ENCODE peak calls at places on chromosomes 5 and 9, in four cellular contexts. L is HepG2, H is K562, G is GM12878. O is an unnamed sample.

GRCh38 chr9:78383130-78383529 is 86.2 kb downstream of the PSAT1 start:
- DNase-seq in G (no peak), H (no peak), L (no peak), O (peak)

GRCh38 chr5:180824630-180825476 is 22.2 kb upstream of the MGAT1 start:
- DNase-seq in H (no peak), G (no peak), L (no peak), O (no peak)

GRCh38 chr9:135343733-135344522 is 135.7 kb upstream of the PPP1R26 start:
- DNase-seq in L (peak), H (peak), G (no peak), O (peak)

GRCh38 chr9:18979367-18979766 is 53.6 kb downstream of the SAXO1 start:
- DNase-seq in G (no peak), H (no peak), L (no peak), O (no peak)

GRCh38 chr5:150320048-150320555 is 17.4 kb upstream of the ARSI start:
- DNase-seq in H (no peak), L (no peak), G (no peak), O (peak)

GRCh38 chr5:143583385-143583784 is 179.9 kb upstream of the NR3C1 start:
- DNase-seq in G (no peak), L (no peak), H (no peak), O (no peak)

GRCh38 chr5:34657550-34657921 is 1.4 kb downstream of the RAI14 start:
- DNase-seq in H (no peak), L (peak), G (no peak), O (peak)

GRCh38 chr5:158751961-158752655 is 347.6 kb downstream of the EBF1 start:
- DNase-seq in G (peak), H (no peak), L (no peak), O (no peak)

GRCh38 chr5:51678335-51678734 is 295.1 kb downstream of the ISL1 start:
- DNase-seq in L (no peak), H (no peak), G (no peak), O (no peak)

GRCh38 chr9:102435427-102435826 is 559.7 kb upstream of the CYLC2 start:
- DNase-seq in G (no peak), L (no peak), H (no peak), O (no peak)

GRCh38 chr5:51347704-51348103 is 35.5 kb upstream of the ISL1 start:
- DNase-seq in H (no peak), G (no peak), L (peak), O (no peak)

GRCh38 chr9:2231831-2232230 is 216.7 kb downstream of the SMARCA2 start:
- DNase-seq in G (no peak), L (no peak), H (no peak), O (no peak)

GRCh38 chr5:172868924-172869565 is 35.0 kb downstream of the ERGIC1 start:
- DNase-seq in L (peak), H (peak), G (no peak), O (peak)

GRCh38 chr5:141513021-141513626 is 24.2 kb downstream of the PCDHGC5 start:
- DNase-seq in L (no peak), H (no peak), G (no peak), O (no peak)

GRCh38 chr5:74673011-74673790 is 11.8 kb upstream of the HEXB start:
- DNase-seq in G (no peak), L (peak), H (no peak), O (no peak)

GRCh38 chr9:127637322-127637847 is 25.3 kb downstream of the STXBP1 start:
- DNase-seq in G (no peak), H (no peak), L (peak), O (peak)

GRCh38 chr5:123351315-123351714 is 71.9 kb downstream of the CEP120 start:
- DNase-seq in H (no peak), L (no peak), G (no peak), O (no peak)

GRCh38 chr5:133406208-133406607 is 206.1 kb downstream of the FSTL4 start:
- DNase-seq in L (no peak), H (no peak), G (no peak), O (no peak)

GRCh38 chr9:135501261-135502167 is 1.0 kb downstream of the MRPS2 start:
- DNase-seq in H (peak), G (no peak), L (no peak), O (peak)

GRCh38 chr5:370311-370958 is 48.9 kb downstream of the AHRR start:
- DNase-seq in L (no peak), H (no peak), G (no peak), O (no peak)

GRCh38 chr5:13648822-13649221 is 295.7 kb downstream of the DNAH5 start:
- DNase-seq in G (no peak), L (no peak), H (no peak), O (no peak)

GRCh38 chr5:151570512-151571269 is 20.4 kb downstream of the FAT2 start:
- DNase-seq in L (no peak), G (no peak), H (no peak), O (no peak)

GRCh38 chr5:40682431-40683017 is 2.8 kb downstream of the PTGER4 start:
- DNase-seq in G (no peak), H (no peak), L (no peak), O (no peak)

GRCh38 chr9:124261787-124262595 is 4.2 kb downstream of the NEK6 start:
- DNase-seq in L (no peak), G (no peak), H (no peak), O (no peak)

GRCh38 chr9:105994970-105995369 is 300.6 kb downstream of the TMEM38B start:
- DNase-seq in L (no peak), H (no peak), G (no peak), O (no peak)

GRCh38 chr5:108749130-108749861 is 1.6 kb downstream of the FER start:
- DNase-seq in L (no peak), G (no peak), H (peak), O (peak)

GRCh38 chr9:37053684-37054512 is 19.8 kb upstream of the PAX5 start:
- DNase-seq in L (no peak), G (no peak), H (no peak), O (no peak)

GRCh38 chr5:67543704-67544103 is 347.1 kb upstream of the CD180 start:
- DNase-seq in L (no peak), G (no peak), H (no peak), O (no peak)

GRCh38 chr9:107224252-107224651 is 58.8 kb upstream of the RAD23B start:
- DNase-seq in L (no peak), H (no peak), G (no peak), O (no peak)

DNA sequence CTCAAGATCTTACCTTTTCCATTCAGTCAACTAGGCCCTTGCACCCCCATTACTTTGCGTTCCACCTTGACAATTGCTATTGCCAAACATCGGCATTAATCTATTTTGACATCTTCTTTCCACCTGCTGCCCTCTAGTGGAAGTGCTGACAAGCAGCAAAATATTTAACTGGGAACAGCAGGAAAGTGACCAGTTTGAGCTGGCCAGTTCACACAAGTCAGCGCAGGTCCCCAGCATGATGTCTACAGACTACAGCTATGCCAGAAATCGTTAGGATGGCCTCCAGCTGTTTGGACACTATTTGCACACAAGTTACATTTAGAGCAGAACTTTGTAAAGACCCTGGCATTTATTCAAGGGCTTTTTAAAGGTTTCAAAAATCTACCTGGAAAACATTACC is 160.1 kb downstream of the GHR start:
- DNase-seq in G (peak), H (peak), L (peak), O (peak)
- TF ChIP-seq JUNB in G (no peak), H (no peak), L (no peak), O (no peak)

DNA sequence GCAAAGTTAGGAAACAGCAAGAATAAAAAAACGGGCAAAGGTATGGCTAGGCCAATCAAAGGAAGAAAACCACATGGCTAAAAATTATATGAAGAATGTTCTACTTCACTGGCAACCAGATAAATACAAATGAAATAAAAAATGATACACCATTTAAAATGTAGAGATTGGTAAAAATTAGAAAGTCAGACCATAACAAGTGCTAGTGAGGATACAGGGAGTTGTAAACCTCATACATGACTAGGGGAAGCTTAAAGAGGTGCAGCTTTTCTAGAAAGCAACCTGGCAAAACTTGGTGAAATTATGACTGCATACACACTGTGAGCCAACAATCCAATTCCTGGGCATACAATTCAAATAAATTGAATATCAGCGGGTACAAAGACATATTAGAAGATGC is 119.0 kb upstream of the LIFR start:
- DNase-seq in L (no peak), H (no peak), G (no peak), O (no peak)
- TF ChIP-seq BHLHE40 in L (no peak), H (no peak), G (no peak), O (no peak)

GRCh38 chr5:10474521-10475075 is 32.9 kb downstream of the ROPN1L start:
- DNase-seq in H (no peak), G (no peak), L (no peak), O (no peak)
- TF ChIP-seq ESRRA in H (no peak), G (no peak), L (no peak), O (no peak)

GRCh38 chr9:133224762-133225161 is 15.7 kb upstream of the OBP2B start:
- DNase-seq in H (no peak), G (no peak), L (no peak), O (no peak)
- TF ChIP-seq JUNB in H (no peak), G (no peak), L (no peak), O (no peak)

GRCh38 chr5:175109058-175109755 is 334.8 kb downstream of the DRD1 start:
- DNase-seq in G (no peak), H (no peak), L (no peak), O (no peak)

GRCh38 chr5:175104682-175105081 is 339.3 kb downstream of the DRD1 start:
- DNase-seq in L (no peak), G (no peak), H (no peak), O (no peak)

GRCh38 chr5:175103746-175104145 is 340.2 kb downstream of the DRD1 start:
- DNase-seq in G (no peak), L (no peak), H (no peak), O (no peak)

GRCh38 chr5:175107028-175107588 is 336.9 kb downstream of the DRD1 start:
- DNase-seq in L (no peak), H (no peak), G (no peak), O (no peak)

DNA sequence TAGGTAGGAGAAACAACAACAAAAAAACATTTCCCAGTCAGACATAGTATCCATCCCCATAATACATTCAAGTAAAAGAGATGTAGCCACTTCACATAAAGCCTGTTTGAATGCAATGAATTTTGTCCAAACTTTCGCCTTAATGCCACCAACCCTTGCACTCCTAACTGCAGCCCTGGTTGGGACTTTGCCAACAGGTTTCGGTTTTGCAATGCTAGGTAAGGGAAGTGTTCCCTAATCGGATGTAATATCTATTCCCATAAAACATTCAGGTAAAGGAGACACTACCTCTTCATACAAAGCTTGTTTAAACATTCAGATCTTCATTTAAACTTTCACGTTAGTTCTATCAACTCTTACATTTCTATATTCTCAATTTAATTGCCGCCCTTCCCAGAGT is 336.1 kb downstream of the DRD1 start:
- DNase-seq in L (no peak), G (no peak), H (no peak), O (no peak)
- TF ChIP-seq BHLHE40 in L (no peak), G (no peak), H (no peak), O (no peak)

GRCh38 chr9:128687453-128687852 is 1.6 kb upstream of the SET start:
- DNase-seq in G (no peak), L (no peak), H (no peak), O (no peak)

GRCh38 chr9:128684325-128685021 is 4.5 kb upstream of the SET start:
- DNase-seq in G (peak), H (peak), L (peak), O (peak)

GRCh38 chr9:128684065-128684324 is 5.0 kb upstream of the SET start:
- DNase-seq in H (no peak), G (no peak), L (no peak), O (no peak)

GRCh38 chr9:128685022-128685332 is 4.0 kb upstream of the SET start:
- DNase-seq in L (peak), H (no peak), G (no peak), O (no peak)

DNA sequence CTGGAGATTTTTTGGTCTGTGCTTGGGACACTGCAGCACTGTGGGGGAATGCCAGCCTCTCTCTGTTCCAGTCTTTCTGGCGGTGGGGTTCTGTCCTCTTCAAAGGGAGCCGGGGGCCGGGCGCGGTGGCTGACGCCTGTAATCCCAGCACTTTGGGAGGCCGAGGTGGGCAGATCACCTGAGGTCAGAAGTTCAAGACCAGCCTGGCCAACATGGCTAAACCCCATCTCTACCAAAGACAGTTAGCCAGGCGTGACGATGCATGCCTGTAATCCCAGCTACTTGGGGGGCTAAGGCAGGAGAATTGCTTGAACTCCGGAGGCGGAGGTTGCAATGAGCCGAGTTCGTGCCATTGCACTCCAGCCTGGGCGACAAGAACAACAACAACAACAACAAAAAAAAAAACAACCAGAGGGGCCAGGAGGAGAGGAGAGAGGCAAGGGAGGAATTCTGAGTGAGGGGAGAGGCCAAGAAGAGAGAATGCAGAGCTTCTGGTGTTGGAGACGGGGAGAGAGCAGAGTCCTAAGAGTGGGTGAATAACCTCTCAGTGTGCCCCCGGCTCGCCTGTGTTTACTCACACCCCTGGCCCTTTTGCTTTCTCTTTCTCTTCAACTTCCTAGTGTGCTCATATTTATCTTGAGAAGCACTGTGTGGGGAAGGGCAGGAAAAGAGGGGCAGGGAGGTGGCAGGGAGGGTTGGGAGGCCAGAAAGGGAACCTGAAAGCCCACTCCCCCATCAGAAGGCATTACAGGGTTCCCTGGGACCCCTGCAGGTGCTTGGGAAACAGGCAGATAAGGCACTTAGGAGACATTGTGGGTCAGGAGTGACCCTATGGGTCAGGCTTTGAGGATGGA is 3.2 kb upstream of the SET start:
- DNase-seq in H (no peak), G (no peak), L (no peak), O (no peak)
- TF ChIP-seq ESRRA in H (no peak), G (no peak), L (no peak), O (no peak)

GRCh38 chr5:59039296-59040006 is 456.6 kb downstream of the RAB3C start:
- DNase-seq in G (no peak), L (no peak), H (no peak), O (peak)
- TF ChIP-seq JUNB in G (no peak), L (no peak), H (no peak), O (no peak)